ENCODE peak calls at places on chromosomes 16 and 17, in seven cellular contexts. K is left ventricle myocardium inferior, P is OCI-LY7, V is colonic mucosa, Y is lung, L is astrocyte, Z is psoas muscle. N is an unnamed sample. For H3K9me3, the result is how much of the 10 kb centered on the place peaks cover.

GRCh38 chr16:79887541-79888540 is 287.3 kb upstream of the MAF start:
- DNase-seq in Y (no peak), P (no peak), L (no peak), V (no peak), Z (no peak), K (no peak), N (no peak)

GRCh38 chr16:81850197-81850944 is 71.3 kb downstream of the PLCG2 start:
- DNase-seq in V (no peak), K (no peak), Y (no peak), L (no peak), P (no peak), Z (no peak), N (no peak)

GRCh38 chr17:82418001-82418986 is at the start of the genes HEXD and OGFOD3:
- DNase-seq in P (peak), L (peak), V (peak), Z (peak), Y (peak), K (peak), N (peak)

GRCh38 chr17:79620207-79621038 is 9.6 kb upstream of the RBFOX3 start:
- DNase-seq in L (no peak), Y (no peak), P (no peak), Z (peak), V (no peak), K (peak), N (no peak)

GRCh38 chr17:8312251-8312650 is 2.2 kb downstream of the ARHGEF15 start:
- DNase-seq in V (no peak), L (no peak), K (no peak), Z (no peak), P (no peak), Y (no peak), N (no peak)

GRCh38 chr17:72591500-72592241 is 470.9 kb downstream of the SOX9 start:
- DNase-seq in V (peak), L (peak), P (no peak), K (no peak), Y (no peak), Z (no peak), N (peak)

GRCh38 chr16:30665830-30666190 is 7.6 kb downstream of the FBRS start:
- DNase-seq in P (no peak), Z (no peak), L (no peak), V (no peak), K (no peak), Y (no peak), N (no peak)

GRCh38 chr16:27515874-27516353 is 33.8 kb downstream of the GTF3C1 start:
- DNase-seq in P (peak), K (no peak), V (no peak), Z (peak), Y (no peak), L (no peak), N (peak)

GRCh38 chr16:89534147-89534788 is 26.1 kb downstream of the SPG7 start:
- DNase-seq in K (no peak), Y (peak), V (no peak), L (no peak), Z (no peak), P (peak), N (no peak)

GRCh38 chr17:19341641-19342610 is 20.6 kb downstream of the B9D1 start:
- DNase-seq in L (peak), Y (no peak), P (no peak), V (no peak), Z (peak), K (no peak), N (no peak)

GRCh38 chr16:23141500-23141899 is 7.8 kb downstream of the USP31 start:
- DNase-seq in L (no peak), Y (no peak), V (no peak), P (no peak), Z (no peak), K (no peak), N (no peak)

GRCh38 chr16:68117884-68118283 is 32.7 kb downstream of the NFATC3 start:
- DNase-seq in V (no peak), P (no peak), Y (no peak), K (no peak), L (no peak), Z (no peak), N (no peak)

GRCh38 chr16:55482056-55482455 is 3.1 kb downstream of the MMP2 start:
- DNase-seq in Z (no peak), L (peak), K (no peak), Y (no peak), P (no peak), V (no peak), N (peak)

GRCh38 chr16:1740234-1740633 is 31.1 kb downstream of the NME3 start:
- DNase-seq in K (no peak), Z (no peak), L (no peak), P (no peak), V (no peak), Y (no peak), N (no peak)
- H3K9me3 ChIP-seq in K (under half), Z (under half), L (under half), P (under half), V (under half), Y (under half), N (under half)

DNA sequence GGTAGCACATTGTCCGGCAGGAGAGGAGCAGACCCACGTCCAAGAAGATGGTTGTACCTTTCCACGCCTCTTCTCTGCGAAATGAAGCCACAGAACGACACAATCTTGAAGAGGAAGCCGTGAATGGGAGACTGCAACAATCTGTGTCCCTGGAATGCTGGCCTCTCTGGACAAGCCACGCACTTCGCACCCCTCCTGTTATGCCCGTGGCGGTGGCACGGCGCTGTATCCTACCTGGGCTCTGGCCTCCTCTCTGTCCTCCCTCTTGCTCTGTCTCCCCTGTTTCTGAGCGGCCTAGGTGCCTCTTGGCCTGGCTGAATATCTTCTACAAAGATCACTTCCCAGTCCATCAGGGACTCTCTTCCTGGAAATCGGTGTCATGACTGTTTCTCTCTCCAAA is 717.8 kb downstream of the KCNJ18 start:
- DNase-seq in V (no peak), K (no peak), Z (no peak), P (no peak), L (no peak), Y (no peak), N (no peak)
- H3K9me3 ChIP-seq in V (under half), K (under half), Z (under half), P (under half), L (under half), Y (under half), N (under half)

DNA sequence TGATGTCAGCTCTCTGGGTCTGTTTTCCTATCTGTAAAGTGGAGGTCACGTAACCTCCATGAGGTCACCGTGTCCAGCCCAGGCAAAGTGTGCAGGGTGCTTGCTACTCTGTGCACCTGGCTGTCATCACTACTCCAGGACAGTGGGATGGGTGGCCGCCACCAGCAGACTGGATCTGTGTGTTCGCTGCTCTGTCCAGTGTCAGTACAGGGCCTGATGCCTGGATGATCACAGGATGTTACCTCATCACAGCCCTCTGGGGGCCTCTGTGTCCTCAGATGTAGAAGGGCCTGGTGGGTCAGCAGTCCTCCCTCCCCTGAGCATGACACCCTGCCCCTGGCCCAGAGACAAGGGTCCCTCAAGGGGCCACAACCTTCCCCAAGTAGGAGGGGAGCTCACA is 80.0 kb downstream of the KCNJ18 start:
- DNase-seq in Y (no peak), L (no peak), V (no peak), P (no peak), Z (no peak), K (no peak), N (no peak)
- H3K9me3 ChIP-seq in Y (under half), L (under half), V (under half), P (under half), Z (under half), K (under half), N (under half)

GRCh38 chr16:31764103-31764502 is 109.5 kb upstream of the ZNF267 start:
- DNase-seq in Z (no peak), P (no peak), V (no peak), L (no peak), K (no peak), Y (no peak), N (no peak)
- H3K9me3 ChIP-seq in Z (half or more), P (under half), V (under half), L (under half), K (half or more), Y (under half), N (under half)

DNA sequence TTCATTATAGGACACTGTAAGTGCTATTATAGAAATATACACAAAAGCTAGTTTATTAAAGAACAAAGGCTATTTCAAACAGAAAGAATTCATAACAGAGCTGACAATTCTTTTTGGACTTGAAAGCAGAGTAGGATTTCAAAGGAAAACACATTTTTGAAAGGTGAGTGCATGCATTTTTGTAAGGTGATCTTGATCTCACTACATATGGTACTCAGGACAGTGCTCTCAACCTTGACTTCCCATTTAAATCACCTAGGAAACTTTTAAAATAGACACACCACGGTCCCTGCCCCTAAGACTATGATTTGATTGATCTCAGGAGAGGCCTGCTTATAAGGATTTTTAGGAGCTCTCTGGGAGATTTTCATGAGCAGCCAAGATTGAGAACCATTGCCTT is 1362.0 kb downstream of the CDH8 start:
- DNase-seq in Z (no peak), L (peak), Y (no peak), K (no peak), P (no peak), V (no peak), N (no peak)
- H3K9me3 ChIP-seq in Z (under half), L (under half), Y (under half), K (under half), P (under half), V (under half), N (under half)

GRCh38 chr17:40915199-40915661 is 22.2 kb downstream of the KRT23 start:
- DNase-seq in P (no peak), Y (no peak), L (peak), Z (no peak), V (no peak), K (no peak), N (no peak)

GRCh38 chr17:40915721-40916256 is 21.7 kb downstream of the KRT23 start:
- DNase-seq in Y (no peak), L (peak), P (no peak), V (no peak), Z (no peak), K (no peak), N (no peak)

GRCh38 chr17:40912506-40913220 is 24.8 kb downstream of the KRT23 start:
- DNase-seq in Y (no peak), L (no peak), K (no peak), P (no peak), Z (no peak), V (no peak), N (no peak)

GRCh38 chr17:40914456-40914855 is 23.0 kb downstream of the KRT23 start:
- DNase-seq in K (no peak), Y (no peak), V (no peak), P (no peak), Z (no peak), L (no peak), N (no peak)

GRCh38 chr17:40916366-40916765 is 21.1 kb downstream of the KRT23 start:
- DNase-seq in P (no peak), Z (no peak), Y (no peak), V (no peak), K (no peak), L (no peak), N (no peak)
- H3K9me3 ChIP-seq in P (under half), Z (under half), Y (under half), V (under half), K (under half), L (under half), N (under half)

N was measured in MG63.